ENCODE peak calls at places on chromosomes 3 and 15, in four cellular contexts. One of them, this sample, is unnamed.
A peak's percentile ranks its signal among the peaks of the same experiment; 100 is the strongest.

GRCh38 chr3:182713743-182714517 is 79.4 kb upstream of the ATP11B start:
- DNase-seq in endothelial cell: no peak
- DNase-seq in neural progenitor cell: peak; percentile 73
- DNase-seq in gastrocnemius medialis: no peak
- DNase-seq in this sample: no peak

GRCh38 chr3:143362115-143362992 is 242.8 kb downstream of the CHST2 start:
- DNase-seq in endothelial cell: no peak
- DNase-seq in neural progenitor cell: peak; percentile 58
- DNase-seq in gastrocnemius medialis: no peak
- DNase-seq in this sample: no peak

GRCh38 chr15:40344217-40344616 is 3.5 kb upstream of the CCDC9B start:
- DNase-seq in endothelial cell: no peak
- DNase-seq in neural progenitor cell: no peak
- DNase-seq in gastrocnemius medialis: no peak
- DNase-seq in this sample: no peak

GRCh38 chr3:64321747-64322146 is 96.5 kb upstream of the PRICKLE2 start:
- DNase-seq in endothelial cell: no peak
- DNase-seq in neural progenitor cell: no peak
- DNase-seq in gastrocnemius medialis: no peak
- DNase-seq in this sample: no peak

GRCh38 chr3:184373422-184373821 is 4.6 kb downstream of the THPO start:
- DNase-seq in endothelial cell: no peak
- DNase-seq in neural progenitor cell: no peak
- DNase-seq in gastrocnemius medialis: no peak
- DNase-seq in this sample: no peak

GRCh38 chr3:148790841-148791240 is 36.8 kb upstream of the CPB1 start:
- DNase-seq in endothelial cell: no peak
- DNase-seq in neural progenitor cell: no peak
- DNase-seq in gastrocnemius medialis: peak; percentile 22
- DNase-seq in this sample: no peak

GRCh38 chr15:27486036-27486435 is 515.1 kb downstream of the GABRG3 start:
- DNase-seq in endothelial cell: no peak
- DNase-seq in neural progenitor cell: no peak
- DNase-seq in gastrocnemius medialis: no peak
- DNase-seq in this sample: no peak

GRCh38 chr3:101939391-101939790 is 90.1 kb downstream of the NFKBIZ start:
- DNase-seq in endothelial cell: no peak
- DNase-seq in neural progenitor cell: no peak
- DNase-seq in gastrocnemius medialis: no peak
- DNase-seq in this sample: no peak

GRCh38 chr3:57582470-57583168 is 14.5 kb downstream of the ARF4 start:
- DNase-seq in endothelial cell: no peak
- DNase-seq in neural progenitor cell: no peak
- DNase-seq in gastrocnemius medialis: no peak
- DNase-seq in this sample: no peak

GRCh38 chr15:83290236-83290635 is 5.8 kb upstream of the BNC1 start:
- DNase-seq in endothelial cell: no peak
- DNase-seq in neural progenitor cell: no peak
- DNase-seq in gastrocnemius medialis: no peak
- DNase-seq in this sample: no peak

DNA sequence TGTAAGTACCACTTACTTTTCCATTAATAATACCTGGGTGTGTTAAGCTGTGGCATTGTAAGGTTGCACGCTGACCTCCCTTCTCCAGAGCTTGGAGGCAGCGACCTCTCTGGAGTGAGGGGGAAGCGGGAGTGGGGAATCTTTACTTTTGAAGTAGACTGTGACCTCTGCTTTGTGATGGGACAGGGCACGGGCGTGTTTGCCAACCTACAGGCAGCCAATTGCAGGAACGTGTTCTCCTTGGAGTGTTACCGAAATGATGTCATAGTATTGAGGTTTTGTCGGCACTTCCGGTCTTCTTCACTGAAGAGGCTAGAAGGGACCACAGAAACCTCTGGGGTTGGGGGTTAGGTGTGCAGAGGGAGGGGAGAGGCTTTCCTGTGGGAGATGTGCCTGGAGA is 227.3 kb upstream of the C2CD4B start:
- DNase-seq in endothelial cell: peak; percentile 6
- DNase-seq in neural progenitor cell: peak; percentile 55
- DNase-seq in gastrocnemius medialis: peak; percentile 14
- DNase-seq in this sample: no peak
- TF ChIP-seq CTCF in endothelial cell: no peak
- TF ChIP-seq CTCF in neural progenitor cell: peak; percentile 43
- TF ChIP-seq CTCF in gastrocnemius medialis: no peak
- TF ChIP-seq CTCF in this sample: no peak

GRCh38 chr15:24039683-24040082 is 352.6 kb upstream of the NDN start:
- DNase-seq in endothelial cell: no peak
- DNase-seq in neural progenitor cell: no peak
- DNase-seq in gastrocnemius medialis: no peak
- DNase-seq in this sample: no peak
- TF ChIP-seq CTCF in endothelial cell: no peak
- TF ChIP-seq CTCF in neural progenitor cell: peak; percentile 8
- TF ChIP-seq CTCF in gastrocnemius medialis: no peak
- TF ChIP-seq CTCF in this sample: no peak

DNA sequence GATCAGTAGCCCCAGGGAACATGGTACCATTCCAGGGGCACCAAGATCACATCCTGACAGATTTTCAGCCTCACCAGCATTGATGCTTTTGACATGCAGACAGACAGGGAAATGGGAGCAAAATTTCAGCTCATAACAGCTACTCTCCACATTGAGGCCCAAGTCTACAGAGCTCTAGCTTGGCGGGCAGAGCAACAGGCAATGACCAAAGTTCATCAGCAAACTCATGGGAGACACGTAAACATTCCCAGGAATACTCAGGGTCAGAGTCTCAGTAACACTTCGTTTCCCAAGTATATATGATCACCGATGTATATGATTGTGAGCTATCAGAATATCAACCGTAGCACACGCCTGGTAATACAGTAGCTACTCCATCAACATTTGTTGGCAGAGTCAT is 59.2 kb upstream of the SLC24A5 start:
- DNase-seq in endothelial cell: no peak
- DNase-seq in neural progenitor cell: no peak
- DNase-seq in gastrocnemius medialis: no peak
- DNase-seq in this sample: no peak
- TF ChIP-seq CTCF in endothelial cell: no peak
- TF ChIP-seq CTCF in neural progenitor cell: no peak
- TF ChIP-seq CTCF in gastrocnemius medialis: no peak
- TF ChIP-seq CTCF in this sample: no peak

GRCh38 chr15:89442671-89443307 is 53.6 kb downstream of the RHCG start:
- DNase-seq in endothelial cell: peak; percentile 78
- DNase-seq in neural progenitor cell: peak; percentile 89
- DNase-seq in gastrocnemius medialis: no peak
- DNase-seq in this sample: peak; percentile 77
- TF ChIP-seq CTCF in endothelial cell: peak; percentile 79
- TF ChIP-seq CTCF in neural progenitor cell: peak; percentile 91
- TF ChIP-seq CTCF in gastrocnemius medialis: peak; percentile 12
- TF ChIP-seq CTCF in this sample: peak; percentile 79

DNA sequence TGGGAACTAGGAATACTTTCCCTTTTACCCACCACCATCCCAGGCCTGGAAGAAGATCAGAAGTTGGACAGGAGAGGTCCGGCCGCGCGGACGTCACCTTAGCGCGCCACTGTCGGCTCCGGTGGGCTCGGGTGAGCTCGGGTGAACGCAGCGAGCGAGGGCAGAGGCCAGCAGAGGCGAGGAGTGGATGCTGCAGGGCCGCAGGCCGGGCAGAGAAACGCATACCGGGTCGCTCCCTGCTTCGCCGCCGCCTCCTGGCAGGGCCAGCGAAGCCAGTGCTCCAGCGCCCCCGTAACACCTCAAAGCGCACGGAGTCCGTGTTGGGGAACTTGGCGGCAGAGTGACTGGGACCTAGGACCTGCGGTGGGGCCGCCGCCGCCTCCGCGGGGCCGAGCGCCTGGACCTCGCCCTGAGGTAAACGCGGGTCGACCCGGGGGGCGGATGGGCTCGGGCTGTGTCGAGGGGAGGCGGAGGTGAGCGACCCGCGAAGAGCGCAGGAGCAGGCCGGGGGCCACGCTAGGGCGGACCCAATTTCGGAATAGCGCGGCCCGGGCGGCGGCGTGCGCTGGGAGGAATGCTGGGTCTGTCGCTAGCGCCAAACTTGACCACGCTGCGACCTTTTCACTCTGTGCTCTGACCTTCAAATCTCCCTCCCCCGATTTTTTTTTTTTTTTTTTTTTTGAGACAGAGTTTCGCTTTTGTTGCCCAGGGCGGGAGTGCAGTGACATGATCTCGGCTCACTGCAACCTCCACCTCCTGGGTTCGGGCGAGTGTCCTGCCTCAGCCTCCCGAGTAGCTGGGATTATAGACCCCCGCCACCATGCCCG is 1.6 kb downstream of the CYP11A1 start:
- DNase-seq in endothelial cell: peak; percentile 69
- DNase-seq in neural progenitor cell: peak; percentile 78
- DNase-seq in gastrocnemius medialis: no peak
- DNase-seq in this sample: peak; percentile 70
- TF ChIP-seq CTCF in endothelial cell: no peak
- TF ChIP-seq CTCF in neural progenitor cell: no peak
- TF ChIP-seq CTCF in gastrocnemius medialis: no peak
- TF ChIP-seq CTCF in this sample: no peak

DNA sequence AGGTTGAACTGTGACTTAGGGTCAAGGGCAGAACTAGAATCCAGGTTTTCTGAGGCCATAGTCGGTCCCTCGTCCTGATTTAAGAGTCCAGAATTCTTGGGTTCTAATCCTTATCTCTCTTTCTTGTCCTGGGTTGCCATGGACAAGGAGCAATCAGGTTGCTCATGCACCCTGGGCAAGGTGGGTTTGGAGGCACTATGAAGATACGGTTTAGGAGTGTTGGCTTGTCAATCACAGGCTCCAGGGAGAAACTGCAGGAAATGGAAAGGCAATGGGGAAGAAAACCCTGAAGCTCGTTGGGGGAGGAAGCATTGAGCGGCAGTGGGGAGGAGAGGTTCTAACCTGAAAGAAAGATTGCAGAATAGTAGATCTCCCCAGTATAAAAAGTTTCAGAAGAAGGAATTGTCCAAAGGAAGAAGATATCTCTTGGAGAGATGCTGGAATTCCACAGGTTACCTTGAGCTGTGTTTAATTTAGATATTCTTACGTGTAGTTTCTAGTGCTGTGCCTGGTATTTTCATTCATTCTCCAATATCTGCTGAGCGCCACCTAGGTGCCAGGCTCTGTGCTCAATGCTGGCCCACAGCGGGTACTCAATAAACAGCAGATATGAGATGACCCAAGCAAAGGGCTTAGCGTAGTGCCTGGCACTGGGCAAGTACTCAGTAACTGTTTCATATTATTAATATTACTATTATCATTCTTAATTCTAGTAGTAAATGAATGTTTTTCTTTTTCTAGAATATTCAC is 2.0 kb downstream of the ACAN start:
- DNase-seq in endothelial cell: no peak
- DNase-seq in neural progenitor cell: no peak
- DNase-seq in gastrocnemius medialis: no peak
- DNase-seq in this sample: no peak
- TF ChIP-seq CTCF in endothelial cell: no peak
- TF ChIP-seq CTCF in neural progenitor cell: no peak
- TF ChIP-seq CTCF in gastrocnemius medialis: no peak
- TF ChIP-seq CTCF in this sample: no peak

DNA sequence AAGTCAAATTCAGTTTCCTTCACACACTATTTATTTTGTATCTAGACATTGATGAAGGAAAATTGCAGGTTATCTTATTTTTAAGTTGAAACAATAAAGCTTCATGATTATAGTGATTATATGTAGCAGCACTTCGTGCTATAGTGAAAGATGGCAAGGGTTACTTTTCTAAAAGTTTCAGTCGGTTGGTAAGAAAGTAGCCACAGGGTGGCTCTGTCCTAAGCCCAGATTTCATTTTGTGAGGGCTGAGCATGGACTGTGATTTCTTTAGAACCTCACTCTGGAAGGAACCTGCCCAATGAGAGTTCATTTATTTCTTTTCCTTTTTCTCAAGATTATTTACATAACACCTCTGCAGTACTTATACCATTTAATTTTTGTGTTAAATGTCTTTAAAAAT is 66.5 kb downstream of the NME9 start:
- DNase-seq in endothelial cell: no peak
- DNase-seq in neural progenitor cell: peak; percentile 11
- DNase-seq in gastrocnemius medialis: no peak
- DNase-seq in this sample: no peak
- TF ChIP-seq CTCF in endothelial cell: no peak
- TF ChIP-seq CTCF in neural progenitor cell: peak; percentile 27
- TF ChIP-seq CTCF in gastrocnemius medialis: no peak
- TF ChIP-seq CTCF in this sample: no peak

GRCh38 chr3:165895919-165896318 is 58.7 kb upstream of the BCHE start:
- DNase-seq in endothelial cell: peak; percentile 74
- DNase-seq in neural progenitor cell: peak; percentile 90
- DNase-seq in gastrocnemius medialis: no peak
- DNase-seq in this sample: no peak
- TF ChIP-seq CTCF in endothelial cell: peak; percentile 68
- TF ChIP-seq CTCF in neural progenitor cell: peak; percentile 74
- TF ChIP-seq CTCF in gastrocnemius medialis: no peak
- TF ChIP-seq CTCF in this sample: no peak

GRCh38 chr3:377158-377561 is 180.6 kb downstream of the CHL1 start:
- DNase-seq in endothelial cell: no peak
- DNase-seq in neural progenitor cell: peak; percentile 31
- DNase-seq in gastrocnemius medialis: no peak
- DNase-seq in this sample: no peak
- TF ChIP-seq CTCF in endothelial cell: no peak
- TF ChIP-seq CTCF in neural progenitor cell: peak; percentile 65
- TF ChIP-seq CTCF in gastrocnemius medialis: no peak
- TF ChIP-seq CTCF in this sample: peak; percentile 42

GRCh38 chr3:193708270-193708669 is 115.3 kb downstream of the OPA1 start:
- DNase-seq in endothelial cell: no peak
- DNase-seq in neural progenitor cell: no peak
- DNase-seq in gastrocnemius medialis: no peak
- DNase-seq in this sample: no peak
- TF ChIP-seq CTCF in endothelial cell: no peak
- TF ChIP-seq CTCF in neural progenitor cell: no peak
- TF ChIP-seq CTCF in gastrocnemius medialis: no peak
- TF ChIP-seq CTCF in this sample: no peak

This sample was measured in mesothelial cell of epicardium.